ENCODE peak calls at places on chromosomes 12 and 14, in five cellular contexts. F, H, R, X and L are unnamed samples. For H3K27me3, the result is how much of the 10 kb centered on the place peaks cover.

GRCh38 chr12:6316921-6317692 is 6.6 kb downstream of the PLEKHG6 start:
- DNase-seq in F (no peak), H (no peak), R (no peak), X (no peak), L (peak)

GRCh38 chr14:71745072-71745471 is 187.2 kb upstream of the RGS6 start:
- DNase-seq in F (no peak), H (no peak), R (no peak), X (no peak), L (no peak)

GRCh38 chr14:65937079-65937803 is 524.7 kb downstream of the FUT8 start:
- DNase-seq in F (no peak), H (no peak), R (no peak), X (no peak), L (peak)

GRCh38 chr12:52042706-52043385 is 8.4 kb upstream of the NR4A1 start:
- DNase-seq in F (no peak), H (no peak), R (no peak), X (no peak), L (no peak)

GRCh38 chr12:79547044-79547734 is 143.6 kb downstream of the PAWR start:
- DNase-seq in F (peak), H (peak), R (peak), X (peak), L (peak)

GRCh38 chr12:24960222-24960855 is 11.4 kb upstream of the BCAT1 start:
- DNase-seq in F (no peak), H (no peak), R (peak), X (peak), L (peak)

GRCh38 chr14:99727096-99727870 is 43.2 kb downstream of the CYP46A1 start:
- DNase-seq in F (no peak), H (no peak), R (no peak), X (no peak), L (no peak)

GRCh38 chr12:104852904-104853303 is 105.2 kb downstream of the SLC41A2 start:
- DNase-seq in F (no peak), H (no peak), R (no peak), X (no peak), L (no peak)

GRCh38 chr14:77498984-77499527 is 440 bp upstream of the ISM2 start:
- DNase-seq in F (no peak), H (no peak), R (peak), X (no peak), L (peak)

GRCh38 chr14:73234029-73234428 is 3.3 kb upstream of the PAPLN start:
- DNase-seq in F (no peak), H (no peak), R (no peak), X (no peak), L (no peak)

GRCh38 chr14:22935156-22935555 is 6.0 kb upstream of the PRMT5 start:
- DNase-seq in F (no peak), H (no peak), R (no peak), X (no peak), L (no peak)

GRCh38 chr12:28550757-28551381 is 360.6 kb downstream of the CCDC91 start:
- DNase-seq in F (peak), H (no peak), R (peak), X (peak), L (no peak)

GRCh38 chr14:53368714-53369191 is 215.6 kb upstream of the DDHD1 start:
- DNase-seq in F (no peak), H (no peak), R (peak), X (peak), L (no peak)

GRCh38 chr12:63151061-63151897 is at the start of gene AVPR1A:
- DNase-seq in F (no peak), H (no peak), R (peak), X (no peak), L (peak)
- H3K27me3 ChIP-seq in F (under half), H (half or more), R (under half), X (half or more), L (under half)

GRCh38 chr14:103910262-103910935 is 17.9 kb upstream of the TDRD9 start:
- DNase-seq in F (peak), H (peak), R (peak), X (peak), L (peak)
- H3K4me3 ChIP-seq in F (no peak), H (peak), R (no peak), X (no peak), L (no peak)

GRCh38 chr14:64656986-64657385 is 47.2 kb upstream of the PLEKHG3 start:
- DNase-seq in F (no peak), H (no peak), R (no peak), X (peak), L (no peak)
- H3K27me3 ChIP-seq in F (under half), H (under half), R (under half), X (under half), L (under half)

GRCh38 chr12:72095025-72095424 is 156.4 kb downstream of the TPH2 start:
- DNase-seq in F (no peak), H (no peak), R (no peak), X (no peak), L (no peak)
- H3K4me3 ChIP-seq in F (no peak), H (no peak), R (no peak), X (no peak), L (no peak)

DNA sequence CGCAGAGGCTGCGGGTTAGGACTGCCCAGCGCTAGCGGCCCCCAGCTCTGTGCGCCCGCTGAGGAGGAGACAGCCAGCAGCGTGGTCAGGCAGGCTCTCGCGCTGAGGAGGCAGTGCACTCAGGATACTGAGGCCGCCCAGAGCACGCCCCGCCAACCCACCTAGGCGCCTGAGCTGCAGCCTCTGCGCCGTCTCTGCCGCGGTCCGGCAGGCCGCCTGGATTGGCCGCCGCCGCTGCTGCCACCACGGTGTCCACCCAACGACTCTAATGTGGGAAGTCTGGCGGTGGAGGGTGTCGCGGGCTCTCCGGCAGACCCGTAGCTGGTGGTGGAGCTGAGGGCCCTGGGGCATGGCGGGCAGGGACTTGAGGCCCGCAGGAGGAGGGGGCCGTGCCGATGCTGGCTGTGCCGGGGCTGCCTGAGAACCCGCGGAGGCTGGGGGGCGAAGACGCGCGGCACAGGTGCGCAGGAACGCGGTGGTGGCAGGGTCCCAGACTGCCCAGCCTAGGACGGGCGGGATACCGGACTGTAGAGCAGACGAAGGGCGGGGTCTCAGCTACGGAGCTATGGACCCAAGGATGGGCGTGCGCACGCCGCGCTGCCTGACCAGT is 69.9 kb downstream of the ASCL4 start:
- DNase-seq in F (no peak), H (no peak), R (no peak), X (no peak), L (peak)
- H3K27me3 ChIP-seq in F (under half), H (half or more), R (under half), X (under half), L (half or more)